ENCODE peak calls at places on chromosomes 11 and 22, in eight cellular contexts. V is HepG2, D is HL-60, L is K562, A is GM12878, U is HCT116, E is SK-N-SH, T is GM23338. G is an unnamed sample.

GRCh38 chr22:37050913-37051628 is 471 bp upstream of the KCTD17 start:
- DNase-seq in V (no peak), D (no peak), L (no peak), A (no peak), U (no peak), E (no peak), T (no peak), G (no peak)

GRCh38 chr11:119726585-119727522 is 2.1 kb downstream of the NECTIN1 start:
- DNase-seq in V (no peak), D (no peak), L (no peak), A (no peak), U (no peak), E (no peak), T (peak), G (no peak)

GRCh38 chr22:44618400-44618799 is 83.6 kb upstream of the PRR5 start:
- DNase-seq in V (no peak), D (no peak), L (no peak), A (no peak), U (no peak), E (peak), T (no peak), G (no peak)

GRCh38 chr11:118690553-118691304 is 11.3 kb upstream of the TREH start:
- DNase-seq in V (no peak), D (no peak), L (no peak), A (no peak), U (no peak), E (no peak), T (no peak), G (no peak)

GRCh38 chr11:57071829-57072228 is 83.1 kb downstream of the OR5AK2 start:
- DNase-seq in V (no peak), D (no peak), L (no peak), A (no peak), U (no peak), E (no peak), T (no peak), G (peak)

GRCh38 chr22:50067244-50067643 is 9.1 kb upstream of the TTLL8 start:
- DNase-seq in V (no peak), D (no peak), L (no peak), A (no peak), U (no peak), E (no peak), T (no peak), G (no peak)

GRCh38 chr11:27916541-27917100 is 191.3 kb downstream of the KIF18A start:
- DNase-seq in V (no peak), D (no peak), L (no peak), A (peak), U (no peak), E (no peak), T (no peak), G (no peak)

GRCh38 chr11:75667268-75667830 is 1.5 kb downstream of the MAP6 start:
- DNase-seq in V (no peak), D (no peak), L (peak), A (no peak), U (no peak), E (peak), T (peak), G (no peak)

GRCh38 chr11:30479899-30480298 is 106.3 kb downstream of the MPPED2 start:
- DNase-seq in V (no peak), D (no peak), L (no peak), A (no peak), U (no peak), E (peak), T (no peak), G (no peak)

GRCh38 chr11:66855574-66856495 is 1.0 kb upstream of the LRFN4 start:
- DNase-seq in V (peak), D (peak), L (peak), A (peak), U (peak), E (peak), T (peak), G (peak)

GRCh38 chr11:122863704-122864326 is 18.7 kb upstream of the JHY start:
- DNase-seq in V (no peak), D (peak), L (peak), A (no peak), U (peak), E (peak), T (peak), G (no peak)

GRCh38 chr22:45775569-45776312 is 104.1 kb downstream of the ATXN10 start:
- DNase-seq in V (no peak), D (no peak), L (no peak), A (peak), U (no peak), E (no peak), T (no peak), G (no peak)

GRCh38 chr11:104256525-104256924 is 92.6 kb upstream of the PDGFD start:
- DNase-seq in V (no peak), D (no peak), L (no peak), A (no peak), U (no peak), E (no peak), T (peak), G (no peak)

DNA sequence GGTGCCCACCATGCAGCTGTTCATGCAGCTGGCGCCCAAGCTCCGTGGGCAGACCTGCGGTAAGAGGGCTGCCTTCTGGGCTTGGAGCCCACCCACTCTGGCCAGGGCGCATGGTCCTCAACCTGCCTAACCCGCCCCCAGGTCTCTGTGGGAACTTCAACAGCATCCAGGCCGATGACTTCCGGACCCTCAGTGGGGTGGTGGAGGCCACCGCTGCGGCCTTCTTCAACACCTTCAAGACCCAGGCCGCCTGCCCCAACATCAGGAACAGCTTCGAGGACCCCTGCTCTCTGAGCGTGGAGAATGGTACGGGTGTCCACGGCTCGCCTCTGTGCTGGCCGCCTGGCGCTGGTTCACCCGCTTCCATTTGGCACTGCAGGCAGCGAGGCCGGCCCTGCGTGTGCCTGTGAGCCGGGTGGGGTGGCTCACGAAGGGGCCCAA is 11.0 kb downstream of the MUC5AC start:
- DNase-seq in V (no peak), D (no peak), L (no peak), A (no peak), U (no peak), E (peak), T (no peak), G (no peak)
- H3K27ac ChIP-seq in V (no peak), D (no peak), L (no peak), A (no peak), U (no peak), E (no peak), T (no peak), G (no peak)

DNA sequence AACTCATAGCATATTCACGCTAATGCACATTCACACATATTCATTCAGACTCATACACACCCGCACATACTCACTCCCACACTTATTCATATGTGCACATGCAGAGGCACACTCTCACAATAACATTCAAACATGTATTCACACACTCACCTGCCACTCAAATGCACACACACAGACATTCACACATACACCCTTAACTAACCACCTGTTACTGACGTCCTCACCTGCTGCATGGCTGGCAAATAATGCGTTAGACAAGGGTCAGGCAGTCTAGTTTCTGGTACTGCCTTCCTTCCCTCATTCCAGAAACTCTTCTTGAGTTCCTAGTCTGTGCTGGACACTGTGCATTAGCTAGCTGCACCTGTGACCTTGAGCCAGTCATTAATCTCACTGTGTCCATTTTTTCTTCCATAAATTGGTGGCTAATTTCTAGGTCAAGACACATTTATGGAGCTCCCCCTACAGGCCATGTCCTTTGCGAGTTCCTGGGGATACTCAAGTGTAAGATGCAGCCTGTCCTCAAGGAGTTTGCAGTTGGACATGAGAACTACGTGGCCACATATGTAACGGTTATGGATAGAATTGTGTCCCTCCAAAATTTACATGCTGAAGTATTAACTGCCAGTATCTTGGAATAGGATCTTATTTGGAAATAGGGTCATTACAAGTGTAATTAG is 34.5 kb upstream of the SEZ6L start:
- DNase-seq in V (peak), D (peak), L (no peak), A (no peak), U (peak), E (no peak), T (peak), G (no peak)
- TF ChIP-seq CTCF in V (peak), D (peak), L (peak), A (peak), U (no peak), E (no peak), T (peak), G (peak)

GRCh38 chr11:12838463-12839120 is 164.4 kb downstream of the TEAD1 start:
- DNase-seq in V (no peak), D (no peak), L (no peak), A (no peak), U (no peak), E (no peak), T (no peak), G (no peak)
- TF ChIP-seq REST in V (no peak), D (no peak), L (no peak), A (no peak), U (no peak), E (no peak), T (no peak), G (no peak)

DNA sequence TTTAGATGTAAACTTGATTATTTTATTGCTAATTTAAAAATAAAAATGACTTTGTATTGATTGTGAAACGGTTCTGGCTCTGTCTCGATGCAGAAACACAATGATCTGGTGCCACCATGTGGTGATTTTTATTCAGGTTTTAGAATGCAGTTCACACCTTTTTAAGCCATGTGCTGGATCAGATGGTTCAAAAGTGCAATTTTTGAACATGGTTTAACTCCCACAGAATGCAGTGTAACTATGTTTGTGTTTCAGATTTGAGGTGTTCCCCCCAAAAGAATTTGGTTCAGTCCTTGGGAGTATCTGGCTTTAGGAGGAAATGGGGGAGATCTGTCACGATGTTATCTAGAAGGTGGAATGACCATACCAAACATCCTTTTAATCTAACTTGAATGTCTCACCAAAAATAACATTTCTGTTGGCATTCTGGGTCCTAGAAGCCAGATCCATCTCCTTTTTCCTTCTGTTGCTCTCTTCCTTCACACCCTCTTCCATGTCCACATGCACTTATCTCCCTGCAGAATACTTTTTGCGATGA is 7.9 kb downstream of the MRPL16 start:
- DNase-seq in V (peak), D (peak), L (peak), A (no peak), U (peak), E (peak), T (peak), G (peak)
- H3K27ac ChIP-seq in V (no peak), D (no peak), L (no peak), A (no peak), U (no peak), E (no peak), T (no peak), G (no peak)

GRCh38 chr22:41041532-41041931 is 50.9 kb upstream of the EP300 start:
- DNase-seq in V (no peak), D (no peak), L (no peak), A (no peak), U (no peak), E (no peak), T (no peak), G (no peak)
- TF ChIP-seq CTCF in V (no peak), D (no peak), L (no peak), A (no peak), U (no peak), E (no peak), T (no peak), G (no peak)

DNA sequence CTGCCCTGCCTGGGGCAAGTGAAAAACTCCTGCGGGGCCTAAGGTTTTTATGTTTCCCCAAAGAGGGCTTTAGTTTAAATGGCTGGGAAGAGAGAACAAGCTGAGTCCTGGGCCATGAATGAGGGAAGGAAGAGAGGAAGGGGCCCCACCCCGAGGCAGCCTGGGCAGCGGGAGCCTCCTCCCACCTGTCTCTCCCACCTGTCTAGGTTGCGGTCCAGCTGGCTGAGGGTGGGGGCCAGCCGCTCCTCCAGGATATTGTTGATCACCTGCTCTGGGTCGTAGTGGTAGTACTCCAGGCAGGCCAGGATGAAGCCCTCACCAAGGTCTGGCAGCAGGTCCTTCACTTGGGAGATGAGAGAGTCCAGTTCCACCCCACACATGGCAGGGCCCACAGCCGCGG is 34.6 kb downstream of the UQCR10 start:
- DNase-seq in V (no peak), D (no peak), L (no peak), A (no peak), U (no peak), E (no peak), T (no peak), G (no peak)
- TF ChIP-seq REST in V (no peak), D (no peak), L (no peak), A (no peak), U (no peak), E (no peak), T (no peak), G (no peak)